ENCODE peak calls at places on chromosomes 4 and X, in nine cellular contexts. W is SW480; Q is stimulated activated CD4-positive, alpha-beta T cell treated with anti-CD3 and anti-CD28 coated beads, Interleukin-12 subunit alpha, Interleukin-12 subunit beta, amount 100 ng/mL, for 48 hours; B is RWPE1; V is CD4-positive, alpha-beta T cell; Z is epithelial cell of esophagus; U is lung; H is H54; T is glutamatergic neuron. E is an unnamed sample.

GRCh38 chrX:14673764-14674163 is 144.4 kb downstream of the GLRA2 start:
- DNase-seq in W (peak), Q (no peak), B (peak), V (no peak), Z (peak), U (no peak), H (peak), T (no peak), E (peak)

GRCh38 chr4:138039010-138039409 is 203.1 kb downstream of the SLC7A11 start:
- DNase-seq in W (no peak), Q (no peak), B (no peak), V (no peak), Z (peak), U (no peak), H (no peak), T (no peak), E (no peak)

GRCh38 chr4:182147391-182147790 is 95.8 kb upstream of the TENM3 start:
- DNase-seq in W (no peak), Q (no peak), B (no peak), V (no peak), Z (peak), U (no peak), H (no peak), T (no peak), E (no peak)

GRCh38 chr4:80140237-80140636 is 57.1 kb upstream of the PRDM8 start:
- DNase-seq in W (no peak), Q (no peak), B (no peak), V (no peak), Z (no peak), U (no peak), H (no peak), T (no peak), E (no peak)

GRCh38 chrX:150574824-150575409 is 6.5 kb downstream of the MTM1 start:
- DNase-seq in W (no peak), Q (no peak), B (no peak), V (no peak), Z (no peak), U (no peak), H (no peak), T (no peak), E (no peak)

GRCh38 chr4:52889354-52889753 is 27.2 kb downstream of the RASL11B start:
- DNase-seq in W (no peak), Q (no peak), B (no peak), V (no peak), Z (no peak), U (no peak), H (no peak), T (no peak), E (no peak)

GRCh38 chrX:150683536-150684146 is 9.6 kb upstream of the MTMR1 start:
- DNase-seq in W (peak), Q (no peak), B (peak), V (no peak), Z (peak), U (no peak), H (no peak), T (no peak), E (peak)

GRCh38 chr4:86744570-86744969 is 104.6 kb downstream of the SLC10A6 start:
- DNase-seq in W (no peak), Q (no peak), B (no peak), V (no peak), Z (peak), U (no peak), H (no peak), T (no peak), E (no peak)

GRCh38 chr4:38529189-38530115 is 134.5 kb upstream of the KLF3 start:
- DNase-seq in W (peak), Q (peak), B (no peak), V (peak), Z (peak), U (peak), H (no peak), T (no peak), E (peak)

GRCh38 chr4:110196206-110196870 is 2.1 kb downstream of the ELOVL6 start:
- DNase-seq in W (peak), Q (peak), B (peak), V (peak), Z (peak), U (peak), H (peak), T (peak), E (peak)

GRCh38 chrX:38069273-38069672 is 62.9 kb downstream of the SYTL5 start:
- DNase-seq in W (no peak), Q (no peak), B (no peak), V (no peak), Z (peak), U (no peak), H (no peak), T (no peak), E (no peak)

GRCh38 chrX:1581132-1581531 is 10.3 kb upstream of the AKAP17A start:
- DNase-seq in W (peak), Q (peak), B (peak), V (peak), Z (peak), U (peak), H (no peak), T (peak), E (peak)

GRCh38 chr4:184644553-184645307 is 4.5 kb downstream of the CASP3 start:
- DNase-seq in W (no peak), Q (no peak), B (no peak), V (no peak), Z (no peak), U (no peak), H (no peak), T (no peak), E (no peak)

GRCh38 chr4:145012841-145013240 is 85.2 kb downstream of the ANAPC10 start:
- DNase-seq in W (no peak), Q (no peak), B (no peak), V (no peak), Z (peak), U (no peak), H (no peak), T (no peak), E (no peak)

GRCh38 chr4:176001171-176002006 is 64.3 kb upstream of the WDR17 start:
- DNase-seq in W (no peak), Q (no peak), B (peak), V (no peak), Z (peak), U (peak), H (peak), T (peak), E (peak)

GRCh38 chr4:113331811-113332210 is 282.4 kb downstream of the ANK2 start:
- DNase-seq in W (no peak), Q (no peak), B (no peak), V (no peak), Z (no peak), U (no peak), H (no peak), T (no peak), E (no peak)

GRCh38 chr4:59553739-59554126 is 1646.4 kb upstream of the ADGRL3 start:
- DNase-seq in W (no peak), Q (no peak), B (peak), V (no peak), Z (peak), U (no peak), H (no peak), T (no peak), E (peak)

GRCh38 chr4:5888222-5888701 is 4.6 kb downstream of the CRMP1 start:
- DNase-seq in W (peak), Q (no peak), B (no peak), V (no peak), Z (no peak), U (no peak), H (no peak), T (peak), E (no peak)

GRCh38 chr4:168731006-168731636 is 234.3 kb downstream of the PALLD start:
- DNase-seq in W (no peak), Q (no peak), B (no peak), V (no peak), Z (peak), U (no peak), H (no peak), T (no peak), E (no peak)

GRCh38 chr4:169933531-169933930 is 92.7 kb downstream of the MFAP3L start:
- DNase-seq in W (no peak), Q (no peak), B (no peak), V (no peak), Z (no peak), U (no peak), H (no peak), T (no peak), E (no peak)

GRCh38 chr4:18689308-18689915 is 667.9 kb upstream of the LCORL start:
- DNase-seq in W (peak), Q (peak), B (peak), V (no peak), Z (peak), U (peak), H (no peak), T (peak), E (peak)

GRCh38 chr4:10335050-10335449 is 122.2 kb downstream of the ZNF518B start:
- DNase-seq in W (no peak), Q (no peak), B (no peak), V (no peak), Z (no peak), U (no peak), H (no peak), T (no peak), E (no peak)

GRCh38 chrX:133151320-133151719 is 54.4 kb upstream of the USP26 start:
- DNase-seq in W (no peak), Q (no peak), B (no peak), V (no peak), Z (peak), U (no peak), H (no peak), T (no peak), E (no peak)

GRCh38 chr4:54091637-54092404 is 8.1 kb upstream of the GSX2 start:
- DNase-seq in W (peak), Q (peak), B (peak), V (peak), Z (peak), U (peak), H (peak), T (peak), E (no peak)

GRCh38 chrX:104141087-104141760 is 15.6 kb downstream of the SLC25A53 start:
- DNase-seq in W (no peak), Q (no peak), B (no peak), V (no peak), Z (no peak), U (no peak), H (no peak), T (no peak), E (no peak)

GRCh38 chrX:130211415-130212186 is 39.8 kb downstream of the RAB33A start:
- DNase-seq in W (no peak), Q (no peak), B (no peak), V (no peak), Z (no peak), U (no peak), H (no peak), T (no peak), E (no peak)

GRCh38 chr4:92236907-92237306 is 66.9 kb upstream of the GRID2 start:
- DNase-seq in W (no peak), Q (no peak), B (no peak), V (no peak), Z (peak), U (no peak), H (no peak), T (no peak), E (no peak)

GRCh38 chr4:15003441-15003890 is 1.2 kb downstream of the CPEB2 start:
- DNase-seq in W (peak), Q (peak), B (peak), V (peak), Z (peak), U (peak), H (no peak), T (peak), E (peak)

GRCh38 chr4:139171878-139172691 is 4.9 kb downstream of the ELF2 start:
- DNase-seq in W (peak), Q (no peak), B (peak), V (no peak), Z (peak), U (no peak), H (no peak), T (no peak), E (no peak)

GRCh38 chr4:107801766-107802211 is 22.9 kb upstream of the SGMS2 start:
- DNase-seq in W (peak), Q (no peak), B (peak), V (no peak), Z (peak), U (peak), H (peak), T (no peak), E (no peak)

GRCh38 chr4:15414601-15415091 is 13.2 kb upstream of the C1QTNF7 start:
- DNase-seq in W (no peak), Q (no peak), B (no peak), V (no peak), Z (no peak), U (no peak), H (no peak), T (no peak), E (no peak)

GRCh38 chr4:128468485-128468989 is 180.9 kb upstream of the PGRMC2 start:
- DNase-seq in W (no peak), Q (no peak), B (peak), V (no peak), Z (peak), U (peak), H (peak), T (no peak), E (no peak)

GRCh38 chr4:150960079-150960478 is 55.0 kb downstream of the LRBA start:
- DNase-seq in W (peak), Q (no peak), B (no peak), V (no peak), Z (peak), U (no peak), H (no peak), T (no peak), E (no peak)

GRCh38 chr4:155307731-155308277 is 69.0 kb downstream of the MAP9 start:
- DNase-seq in W (no peak), Q (no peak), B (no peak), V (no peak), Z (no peak), U (no peak), H (no peak), T (no peak), E (no peak)

GRCh38 chr4:8439914-8440490 is 521 bp downstream of the ACOX3 start:
- DNase-seq in W (no peak), Q (no peak), B (no peak), V (no peak), Z (no peak), U (no peak), H (no peak), T (no peak), E (peak)